ENCODE peak calls at places on chromosomes 7 and 10, in five cellular contexts. One of them, this sample, is unnamed. For H3K4me1, the result is how much of the 10 kb centered on the place peaks cover.

GRCh38 chr7:150855046-150855445 is 2.7 kb downstream of the AOC1 start:
- DNase-seq in neural progenitor cell: no peak
- DNase-seq in Peyer's patch: no peak
- DNase-seq in body of pancreas: no peak
- DNase-seq in stomach: no peak
- DNase-seq in this sample: no peak

GRCh38 chr10:97185326-97186058 is at the start of gene SLIT1:
- DNase-seq in neural progenitor cell: peak
- DNase-seq in Peyer's patch: no peak
- DNase-seq in body of pancreas: no peak
- DNase-seq in stomach: no peak
- DNase-seq in this sample: peak

GRCh38 chr10:14953452-14954000 is 370 bp downstream of the DCLRE1C start:
- DNase-seq in neural progenitor cell: peak
- DNase-seq in Peyer's patch: no peak
- DNase-seq in body of pancreas: peak
- DNase-seq in stomach: peak
- DNase-seq in this sample: no peak

GRCh38 chr7:25669954-25670841 is 441.9 kb upstream of the NPVF start:
- DNase-seq in neural progenitor cell: no peak
- DNase-seq in Peyer's patch: no peak
- DNase-seq in body of pancreas: peak
- DNase-seq in stomach: no peak
- DNase-seq in this sample: no peak

GRCh38 chr7:28407643-28408042 is 4.7 kb upstream of the CREB5 start:
- DNase-seq in neural progenitor cell: no peak
- DNase-seq in Peyer's patch: no peak
- DNase-seq in body of pancreas: peak
- DNase-seq in stomach: no peak
- DNase-seq in this sample: no peak

GRCh38 chr7:143900230-143900766 is 1.7 kb downstream of the TCAF1 start:
- DNase-seq in neural progenitor cell: peak
- DNase-seq in Peyer's patch: no peak
- DNase-seq in body of pancreas: no peak
- DNase-seq in stomach: no peak
- DNase-seq in this sample: no peak

GRCh38 chr7:140084972-140085371 is 22.2 kb upstream of the PARP12 start:
- DNase-seq in neural progenitor cell: no peak
- DNase-seq in Peyer's patch: peak
- DNase-seq in body of pancreas: no peak
- DNase-seq in stomach: no peak
- DNase-seq in this sample: no peak

GRCh38 chr10:98374176-98374969 is 40.6 kb downstream of the PYROXD2 start:
- DNase-seq in neural progenitor cell: no peak
- DNase-seq in Peyer's patch: no peak
- DNase-seq in body of pancreas: no peak
- DNase-seq in stomach: no peak
- DNase-seq in this sample: no peak

GRCh38 chr10:33332183-33333031 is 2.1 kb downstream of the NRP1 start:
- DNase-seq in neural progenitor cell: peak
- DNase-seq in Peyer's patch: no peak
- DNase-seq in body of pancreas: no peak
- DNase-seq in stomach: no peak
- DNase-seq in this sample: no peak

GRCh38 chr10:51733061-51733460 is 33.7 kb upstream of the CSTF2T start:
- DNase-seq in neural progenitor cell: no peak
- DNase-seq in Peyer's patch: no peak
- DNase-seq in body of pancreas: no peak
- DNase-seq in stomach: no peak
- DNase-seq in this sample: no peak

GRCh38 chr10:72108811-72109618 is 20.7 kb upstream of the SPOCK2 start:
- DNase-seq in neural progenitor cell: peak
- DNase-seq in Peyer's patch: no peak
- DNase-seq in body of pancreas: no peak
- DNase-seq in stomach: no peak
- DNase-seq in this sample: no peak

GRCh38 chr7:99468336-99468918 is 2.5 kb upstream of the ATP5MF start:
- DNase-seq in neural progenitor cell: no peak
- DNase-seq in Peyer's patch: no peak
- DNase-seq in body of pancreas: no peak
- DNase-seq in stomach: no peak
- DNase-seq in this sample: no peak

DNA sequence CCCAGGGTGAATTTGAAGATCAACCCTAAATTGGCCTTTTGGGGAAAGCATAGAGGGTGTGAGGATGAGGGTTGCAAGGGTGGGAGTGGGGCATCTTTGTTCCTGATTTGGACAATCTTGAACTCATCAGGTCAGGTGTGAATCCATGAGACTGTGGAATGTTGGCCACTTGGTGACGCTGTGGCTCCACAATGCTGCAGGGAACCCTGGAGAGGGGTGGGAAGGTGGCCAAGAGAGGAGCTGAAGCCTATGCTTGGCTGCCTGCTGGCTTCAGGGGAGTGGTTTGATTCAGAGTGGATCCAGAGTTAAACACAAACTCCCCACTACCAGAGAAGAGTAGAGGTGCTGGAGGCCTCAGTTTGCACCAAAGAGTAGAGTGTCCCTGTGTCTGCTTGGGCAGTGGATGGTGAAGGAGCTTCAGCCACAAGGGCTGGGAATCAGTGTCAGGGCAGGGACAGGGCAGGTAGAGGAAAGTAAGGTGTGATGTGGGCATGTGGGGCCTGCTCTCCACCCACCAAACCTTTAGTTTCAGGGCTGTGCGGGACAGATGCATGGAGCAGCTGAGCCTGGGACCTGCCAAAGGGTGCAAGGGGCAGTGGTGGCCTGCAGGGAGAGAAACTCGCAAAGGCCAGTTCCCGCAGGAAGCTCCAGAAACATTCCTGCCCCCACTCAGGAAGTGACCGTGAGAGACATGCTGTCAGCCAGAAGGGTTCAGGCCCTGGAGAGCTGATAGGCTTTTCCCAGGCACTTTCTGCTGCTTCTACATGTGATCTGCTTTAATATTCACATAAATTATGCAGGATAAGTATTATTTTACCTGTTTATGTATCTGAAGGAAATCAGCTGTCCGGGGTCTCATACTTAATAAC is 81.0 kb upstream of the PRSS58 start:
- DNase-seq in neural progenitor cell: peak
- DNase-seq in Peyer's patch: no peak
- DNase-seq in body of pancreas: no peak
- DNase-seq in stomach: no peak
- DNase-seq in this sample: no peak
- H3K27ac ChIP-seq in neural progenitor cell: no peak
- H3K27ac ChIP-seq in Peyer's patch: no peak
- H3K27ac ChIP-seq in body of pancreas: no peak
- H3K27ac ChIP-seq in stomach: no peak
- H3K27ac ChIP-seq in this sample: no peak

DNA sequence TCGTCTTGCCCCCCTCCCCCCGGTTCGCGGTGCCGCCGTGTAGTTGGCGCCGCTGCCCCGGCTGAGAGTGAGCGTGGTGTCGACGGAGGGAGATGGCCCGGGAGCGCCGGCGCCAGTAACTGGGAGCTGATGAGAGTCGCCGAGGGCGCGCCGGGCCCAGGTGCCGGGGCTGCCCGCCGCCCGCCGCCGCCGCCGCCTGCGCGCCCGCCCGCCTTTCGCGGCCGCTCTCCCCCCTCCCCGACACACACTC is 322 bp downstream of the WAC start:
- DNase-seq in neural progenitor cell: no peak
- DNase-seq in Peyer's patch: no peak
- DNase-seq in body of pancreas: no peak
- DNase-seq in stomach: no peak
- DNase-seq in this sample: no peak
- H3K4me1 ChIP-seq in neural progenitor cell: under half
- H3K4me1 ChIP-seq in Peyer's patch: under half
- H3K4me1 ChIP-seq in body of pancreas: under half
- H3K4me1 ChIP-seq in stomach: under half
- H3K4me1 ChIP-seq in this sample: under half

GRCh38 chr10:92826504-92826903 is 21.8 kb upstream of the EXOC6 start:
- DNase-seq in neural progenitor cell: no peak
- DNase-seq in Peyer's patch: no peak
- DNase-seq in body of pancreas: no peak
- DNase-seq in stomach: no peak
- DNase-seq in this sample: no peak

GRCh38 chr10:92826061-92826460 is 22.3 kb upstream of the EXOC6 start:
- DNase-seq in neural progenitor cell: no peak
- DNase-seq in Peyer's patch: no peak
- DNase-seq in body of pancreas: no peak
- DNase-seq in stomach: no peak
- DNase-seq in this sample: no peak

GRCh38 chr10:92822060-92822634 is 26.2 kb upstream of the EXOC6 start:
- DNase-seq in neural progenitor cell: no peak
- DNase-seq in Peyer's patch: no peak
- DNase-seq in body of pancreas: no peak
- DNase-seq in stomach: no peak
- DNase-seq in this sample: no peak

DNA sequence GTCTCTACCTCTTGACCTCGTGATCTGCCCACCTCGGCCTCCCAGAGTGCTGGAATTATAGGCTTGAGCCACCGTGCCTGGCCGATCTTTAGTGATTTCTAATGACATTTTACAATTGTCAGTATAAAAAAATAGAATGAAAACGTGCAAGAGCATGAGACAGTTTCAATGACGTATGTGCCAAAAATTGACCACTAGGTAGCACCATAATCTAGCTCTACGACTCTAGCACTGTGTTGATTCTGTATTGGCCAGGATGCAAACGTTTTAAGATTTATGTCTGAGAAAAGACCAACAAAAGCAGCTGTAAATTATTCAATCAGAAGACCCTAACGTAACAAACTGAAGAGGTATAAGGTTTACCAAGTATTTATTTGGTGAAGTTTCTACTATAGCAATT is 25.4 kb upstream of the EXOC6 start:
- DNase-seq in neural progenitor cell: no peak
- DNase-seq in Peyer's patch: no peak
- DNase-seq in body of pancreas: no peak
- DNase-seq in stomach: no peak
- DNase-seq in this sample: no peak
- TF ChIP-seq CTCF in neural progenitor cell: peak
- TF ChIP-seq CTCF in Peyer's patch: peak
- TF ChIP-seq CTCF in body of pancreas: no peak
- TF ChIP-seq CTCF in stomach: no peak
- TF ChIP-seq CTCF in this sample: no peak

DNA sequence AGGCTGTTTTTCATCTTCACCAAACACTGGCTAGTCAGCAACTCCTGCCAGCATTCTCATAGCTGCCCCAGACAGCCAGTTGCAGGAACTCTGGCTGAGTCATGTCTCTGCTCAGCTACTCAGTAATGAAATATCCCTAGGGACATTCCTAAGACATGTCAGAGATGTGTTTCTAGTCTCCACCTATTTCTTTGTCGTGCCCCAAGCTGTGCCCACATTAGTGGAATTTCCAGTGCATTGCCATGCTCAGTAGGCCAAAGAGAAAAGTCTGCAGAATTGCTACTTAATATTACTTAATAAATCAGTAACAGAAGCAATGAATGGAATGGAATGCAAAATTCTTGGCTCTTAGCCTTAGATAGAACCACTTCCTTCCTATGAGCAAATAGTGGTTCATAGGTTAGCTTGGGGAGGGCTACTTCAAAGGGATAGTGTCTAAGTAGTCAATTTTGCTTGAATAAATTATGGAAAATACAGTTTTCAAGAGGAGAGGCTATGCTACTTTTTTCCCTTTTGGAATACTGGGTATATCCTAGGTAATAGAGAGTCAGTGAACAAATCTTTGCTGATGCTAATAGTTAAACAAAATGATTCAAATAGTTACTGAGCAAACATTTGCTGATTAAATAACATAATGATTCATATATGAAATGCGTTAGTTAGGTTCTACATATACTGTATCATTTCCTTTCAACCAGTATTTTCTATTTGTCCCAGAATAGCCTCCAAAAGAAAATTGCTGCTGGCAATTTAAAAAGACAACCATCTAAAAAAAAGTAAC is 23.6 kb upstream of the SEMA3C start:
- DNase-seq in neural progenitor cell: no peak
- DNase-seq in Peyer's patch: no peak
- DNase-seq in body of pancreas: peak
- DNase-seq in stomach: peak
- DNase-seq in this sample: peak
- H3K27ac ChIP-seq in neural progenitor cell: no peak
- H3K27ac ChIP-seq in Peyer's patch: no peak
- H3K27ac ChIP-seq in body of pancreas: peak
- H3K27ac ChIP-seq in stomach: peak
- H3K27ac ChIP-seq in this sample: peak

GRCh38 chr7:70456729-70457128 is 675.2 kb upstream of the GALNT17 start:
- DNase-seq in neural progenitor cell: no peak
- DNase-seq in Peyer's patch: peak
- DNase-seq in body of pancreas: no peak
- DNase-seq in stomach: no peak
- DNase-seq in this sample: no peak
- H3K4me1 ChIP-seq in neural progenitor cell: under half
- H3K4me1 ChIP-seq in Peyer's patch: under half
- H3K4me1 ChIP-seq in body of pancreas: under half
- H3K4me1 ChIP-seq in stomach: under half
- H3K4me1 ChIP-seq in this sample: under half